ENCODE peak calls at places on chromosome 21, in four cellular contexts. Q is left colon; D is uterus; X is activated CD4-positive, alpha-beta T cell treated with anti-CD3 and anti-CD28 coated beads for 24 hours. R is an unnamed sample.

GRCh38 chr21:42156690-42157605 is 62.0 kb upstream of the ABCG1 start:
- DNase-seq in Q (no peak), D (no peak), X (no peak), R (no peak)

GRCh38 chr21:33259428-33259827 is 6.7 kb upstream of the IL10RB start:
- DNase-seq in Q (no peak), D (no peak), X (no peak), R (no peak)

GRCh38 chr21:25402134-25402957 is 204.9 kb downstream of the MRPL39 start:
- DNase-seq in Q (no peak), D (no peak), X (no peak), R (no peak)

GRCh38 chr21:26833460-26833939 is 11.7 kb downstream of the ADAMTS1 start:
- DNase-seq in Q (no peak), D (no peak), X (no peak), R (no peak)

GRCh38 chr21:35075546-35075945 is 26.4 kb upstream of the RUNX1 start:
- DNase-seq in Q (no peak), D (no peak), X (no peak), R (no peak)

GRCh38 chr21:29151937-29152336 is 21.5 kb downstream of the MAP3K7CL start:
- DNase-seq in Q (no peak), D (no peak), X (no peak), R (no peak)

GRCh38 chr21:19908386-19908785 is 1089.8 kb upstream of the NCAM2 start:
- DNase-seq in Q (no peak), D (no peak), X (no peak), R (no peak)

GRCh38 chr21:46118871-46119564 is 21.1 kb downstream of the COL6A2 start:
- DNase-seq in Q (peak), D (peak), X (no peak), R (no peak)

GRCh38 chr21:29149771-29150425 is 19.5 kb downstream of the MAP3K7CL start:
- DNase-seq in Q (no peak), D (no peak), X (no peak), R (no peak)

GRCh38 chr21:36747114-36747814 is 48.3 kb downstream of the SIM2 start:
- DNase-seq in Q (peak), D (no peak), X (no peak), R (no peak)

GRCh38 chr21:36075171-36075570 is 5.3 kb downstream of the CBR1 start:
- DNase-seq in Q (no peak), D (no peak), X (no peak), R (no peak)

GRCh38 chr21:43775795-43776430 is at the start of gene CSTB:
- DNase-seq in Q (peak), D (peak), X (peak), R (peak)

GRCh38 chr21:46540087-46540710 is 64.7 kb downstream of the S100B start:
- DNase-seq in Q (no peak), D (no peak), X (no peak), R (no peak)

GRCh38 chr21:36229181-36229580 is 72.6 kb downstream of the DOP1B start:
- DNase-seq in Q (no peak), D (no peak), X (no peak), R (no peak)

GRCh38 chr21:37606549-37606948 is 240.0 kb downstream of the DYRK1A start:
- DNase-seq in Q (no peak), D (no peak), X (no peak), R (no peak)

GRCh38 chr21:33434770-33435360 is 31.7 kb downstream of the IFNGR2 start:
- DNase-seq in Q (no peak), D (no peak), X (no peak), R (peak)

GRCh38 chr21:44571296-44571695 is 2.2 kb upstream of the KRTAP10-4 start:
- DNase-seq in Q (no peak), D (no peak), X (no peak), R (no peak)

GRCh38 chr21:46115441-46116188 is 17.7 kb downstream of the COL6A2 start:
- DNase-seq in Q (peak), D (peak), X (no peak), R (no peak)